ENCODE peak calls at places on chromosomes 13 and 19, in six cellular contexts. H is K562, C is GM12878, U is IMR-90, D is A549, B is HepG2. L is an unnamed sample.

GRCh38 chr13:33639158-33639557 is 178.8 kb upstream of the RFC3 start:
- DNase-seq in B (peak), C (no peak), D (peak), U (peak), H (no peak), L (no peak)

GRCh38 chr19:28313633-28314032 is 899.3 kb downstream of the UQCRFS1 start:
- DNase-seq in B (no peak), D (no peak), H (no peak), U (peak), C (no peak), L (no peak)

GRCh38 chr19:31470229-31470939 is 121.1 kb upstream of the TSHZ3 start:
- DNase-seq in D (no peak), B (no peak), C (no peak), H (no peak), U (no peak), L (no peak)

GRCh38 chr19:7063764-7064418 is 5.4 kb upstream of the MBD3L3 start:
- DNase-seq in D (no peak), B (no peak), H (no peak), U (no peak), C (no peak), L (no peak)

GRCh38 chr19:43739836-43740235 is 14.9 kb downstream of the SMG9 start:
- DNase-seq in H (no peak), C (no peak), D (peak), U (no peak), B (no peak), L (no peak)

GRCh38 chr13:73870970-73871935 is 263.0 kb downstream of the KLF12 start:
- DNase-seq in C (no peak), B (no peak), H (no peak), D (no peak), U (peak), L (peak)

GRCh38 chr19:18832331-18833140 is 777 bp downstream of the UPF1 start:
- DNase-seq in C (no peak), H (peak), B (peak), U (no peak), D (peak), L (peak)

GRCh38 chr19:9917322-9917721 is 19.0 kb downstream of the OLFM2 start:
- DNase-seq in D (peak), H (peak), C (no peak), B (peak), U (peak), L (peak)

GRCh38 chr13:45042539-45042938 is 53.2 kb downstream of the GPALPP1 start:
- DNase-seq in H (no peak), C (no peak), D (no peak), U (no peak), B (no peak), L (no peak)

GRCh38 chr13:112245179-112245724 is 130.9 kb upstream of the SPACA7 start:
- DNase-seq in B (no peak), C (no peak), H (no peak), U (no peak), D (no peak), L (no peak)

GRCh38 chr13:77180011-77180410 is 146.9 kb downstream of the MYCBP2 start:
- DNase-seq in D (no peak), C (no peak), B (no peak), U (no peak), H (no peak), L (no peak)

GRCh38 chr19:13838071-13838942 is 38.6 kb upstream of the NANOS3 start:
- DNase-seq in H (no peak), D (no peak), U (no peak), B (no peak), C (no peak), L (no peak)

GRCh38 chr13:44436589-44437337 is 63.1 kb downstream of the SERP2 start:
- DNase-seq in U (peak), D (peak), C (no peak), H (peak), B (peak), L (peak)

GRCh38 chr13:113209336-113209879 is at the start of gene CUL4A:
- DNase-seq in D (peak), B (peak), C (no peak), H (peak), U (peak), L (peak)

GRCh38 chr19:5285955-5286354 is 54.7 kb downstream of the PTPRS start:
- DNase-seq in D (no peak), C (no peak), H (no peak), U (no peak), B (no peak), L (no peak)

GRCh38 chr13:30119476-30119875 is 187.9 kb downstream of the KATNAL1 start:
- DNase-seq in H (no peak), B (no peak), C (no peak), D (no peak), U (peak), L (no peak)

GRCh38 chr19:58229255-58229639 is 533 bp downstream of the ZNF544 start:
- DNase-seq in D (peak), C (no peak), U (peak), H (peak), B (peak), L (no peak)
- TF ChIP-seq BHLHE40 in D (no peak), C (peak), U (no peak), H (no peak), B (no peak), L (no peak)

DNA sequence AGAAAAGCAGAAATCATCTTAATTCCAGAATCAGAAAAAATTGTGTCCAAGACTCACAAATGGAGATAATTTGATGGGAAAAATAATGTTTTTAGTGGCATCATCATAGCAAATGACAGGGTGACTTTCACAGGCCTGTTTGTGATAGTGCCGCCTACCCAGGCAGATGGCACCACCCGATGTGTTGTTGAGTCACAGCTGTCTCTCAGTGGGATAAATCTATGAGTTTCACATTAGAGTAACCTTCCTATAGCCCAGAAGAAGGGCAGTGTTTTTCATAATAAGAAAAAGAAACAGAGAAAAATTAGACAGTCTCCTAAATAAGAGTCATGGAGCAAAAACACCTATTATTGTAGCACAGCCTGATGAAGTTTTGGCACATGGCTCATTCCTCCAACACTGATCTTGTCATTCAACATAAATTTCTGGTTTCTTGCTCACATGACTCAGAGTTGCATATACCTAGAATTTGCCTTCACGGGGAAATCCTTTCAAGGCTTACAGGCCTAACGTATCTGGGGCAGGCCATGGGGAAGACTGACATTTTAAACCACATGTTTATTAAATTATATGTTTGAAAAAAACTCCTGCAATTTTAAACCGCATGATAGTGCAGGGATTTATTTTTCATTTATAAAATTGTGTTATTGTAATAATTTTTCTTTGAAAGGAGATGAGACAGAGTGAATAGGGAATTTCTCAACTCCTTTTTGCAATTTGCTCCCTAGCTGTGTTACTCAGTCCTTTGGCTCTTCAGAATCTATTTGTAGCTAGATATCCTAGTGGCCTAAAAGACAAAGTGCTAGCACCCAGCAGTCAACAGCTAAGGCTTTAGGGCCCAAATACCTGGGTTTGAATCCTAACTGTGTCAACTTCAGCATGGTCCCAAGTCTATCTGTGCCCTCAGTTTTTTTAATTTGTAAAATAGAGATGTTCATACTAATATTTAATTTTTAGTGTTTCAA is 393.7 kb downstream of the NDFIP2 start:
- DNase-seq in B (no peak), U (peak), H (no peak), C (no peak), D (no peak), L (no peak)
- TF ChIP-seq BHLHE40 in B (no peak), U (no peak), H (no peak), C (no peak), D (no peak), L (no peak)

GRCh38 chr19:16324064-16324383 is 602 bp upstream of the KLF2 start:
- DNase-seq in D (no peak), B (no peak), C (no peak), U (no peak), H (no peak), L (no peak)

GRCh38 chr19:16324384-16325160 is at the start of gene KLF2:
- DNase-seq in U (peak), H (peak), C (no peak), B (peak), D (peak), L (peak)

GRCh38 chr19:16326401-16327130 is 1.9 kb downstream of the KLF2 start:
- DNase-seq in D (no peak), U (no peak), H (no peak), B (no peak), C (no peak), L (no peak)

GRCh38 chr19:16325671-16326400 is 1.2 kb downstream of the KLF2 start:
- DNase-seq in U (no peak), D (peak), C (no peak), H (no peak), B (no peak), L (no peak)

DNA sequence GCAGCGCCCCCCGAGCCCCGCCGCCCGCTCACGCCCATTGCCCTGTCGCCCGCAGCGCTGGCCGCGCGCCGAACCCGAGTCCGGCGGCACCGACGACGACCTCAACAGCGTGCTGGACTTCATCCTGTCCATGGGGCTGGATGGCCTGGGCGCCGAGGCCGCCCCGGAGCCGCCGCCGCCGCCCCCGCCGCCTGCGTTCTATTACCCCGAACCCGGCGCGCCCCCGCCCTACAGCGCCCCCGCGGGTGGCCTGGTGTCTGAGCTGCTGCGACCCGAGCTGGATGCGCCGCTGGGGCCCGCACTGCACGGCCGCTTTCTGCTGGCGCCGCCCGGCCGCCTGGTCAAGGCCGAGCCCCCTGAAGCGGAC is 518 bp downstream of the KLF2 start:
- DNase-seq in U (no peak), C (no peak), D (peak), B (no peak), H (peak), L (peak)
- TF ChIP-seq BHLHE40 in U (no peak), C (no peak), D (no peak), B (no peak), H (no peak), L (no peak)

DNA sequence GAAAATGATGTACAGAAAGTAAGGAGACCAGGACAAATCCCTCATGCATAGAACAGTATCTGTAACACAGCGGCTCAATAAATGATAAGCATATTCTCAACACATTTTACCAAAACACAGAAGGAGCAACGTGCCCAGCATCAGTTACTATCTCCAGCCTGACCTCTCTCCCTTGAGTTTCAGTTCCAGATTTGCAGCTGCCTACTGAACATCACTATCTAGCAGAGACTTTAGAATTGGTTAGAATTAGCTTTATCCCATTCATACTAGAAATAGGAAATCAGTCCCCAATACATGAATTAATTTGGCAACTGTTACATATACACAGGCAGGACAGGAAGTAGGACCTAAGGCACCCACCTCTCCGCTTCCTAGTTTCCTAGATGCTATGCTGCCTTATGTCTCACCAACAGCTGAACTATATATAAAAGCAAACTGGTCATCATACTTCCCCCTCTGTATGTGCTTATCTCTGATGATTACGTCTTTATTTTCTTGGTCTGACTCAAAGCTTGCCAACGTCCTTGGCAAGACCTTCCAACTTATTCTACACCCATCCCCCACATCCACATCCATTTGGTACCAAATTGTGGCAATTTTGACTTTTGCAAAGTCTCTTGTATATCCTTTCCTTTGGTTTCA is 61.1 kb downstream of the SACS start:
- DNase-seq in B (no peak), C (no peak), U (peak), D (no peak), H (no peak), L (no peak)
- TF ChIP-seq BHLHE40 in B (no peak), C (no peak), U (no peak), D (no peak), H (no peak), L (no peak)

GRCh38 chr19:17359905-17360800 is 17.0 kb downstream of the PLVAP start:
- DNase-seq in U (no peak), B (no peak), H (no peak), C (no peak), D (no peak), L (no peak)

GRCh38 chr19:17357078-17357666 is 19.8 kb downstream of the GTPBP3 start:
- DNase-seq in D (no peak), C (no peak), B (no peak), U (no peak), H (no peak), L (no peak)

GRCh38 chr19:17357724-17358123 is 19.4 kb downstream of the PLVAP start:
- DNase-seq in U (no peak), D (no peak), B (no peak), H (no peak), C (no peak), L (no peak)

GRCh38 chr19:17353386-17353785 is 16.0 kb downstream of the GTPBP3 start:
- DNase-seq in B (no peak), C (no peak), D (no peak), H (no peak), U (no peak), L (no peak)

DNA sequence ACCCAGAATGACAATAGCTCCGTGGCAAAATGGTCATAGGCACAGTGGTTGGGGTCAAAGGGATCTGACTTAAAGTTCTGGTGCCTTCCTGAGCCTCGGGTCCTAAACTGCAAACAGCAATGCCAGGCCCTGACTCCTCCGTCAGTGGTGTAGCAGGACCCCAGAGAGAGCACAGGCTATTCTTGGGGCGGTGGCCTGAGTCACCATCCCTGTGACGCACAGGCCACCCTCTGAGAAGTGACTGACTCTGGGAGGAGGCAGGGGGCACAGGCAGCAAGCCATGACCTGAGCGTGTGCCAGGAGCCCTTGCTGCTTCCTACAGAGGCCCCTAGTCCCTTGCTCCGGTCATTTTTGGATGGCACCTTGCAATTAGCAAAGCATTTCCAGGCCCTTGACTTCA is 18.7 kb downstream of the PLVAP start:
- DNase-seq in U (no peak), D (peak), B (no peak), C (no peak), H (no peak), L (no peak)
- TF ChIP-seq BHLHE40 in U (no peak), D (no peak), B (no peak), C (no peak), H (no peak), L (no peak)

GRCh38 chr19:1064661-1065605 is 2.0 kb upstream of the ARHGAP45 start:
- DNase-seq in C (no peak), H (no peak), U (peak), B (no peak), D (peak), L (no peak)
- TF ChIP-seq BHLHE40 in C (peak), H (no peak), U (no peak), B (no peak), D (no peak), L (no peak)

GRCh38 chr19:41569481-41570150 is 6.3 kb upstream of the CEACAM21 start:
- DNase-seq in B (no peak), C (no peak), H (no peak), D (no peak), U (no peak), L (no peak)

GRCh38 chr19:41565384-41565730 is 10.6 kb upstream of the CEACAM21 start:
- DNase-seq in C (no peak), D (no peak), B (no peak), H (no peak), U (no peak), L (no peak)

GRCh38 chr19:41570179-41570578 is 5.8 kb upstream of the CEACAM21 start:
- DNase-seq in C (no peak), B (no peak), U (no peak), D (no peak), H (no peak), L (no peak)

GRCh38 chr19:41575998-41576397 is at the start of gene CEACAM21:
- DNase-seq in C (no peak), U (no peak), B (no peak), D (no peak), H (no peak), L (no peak)

DNA sequence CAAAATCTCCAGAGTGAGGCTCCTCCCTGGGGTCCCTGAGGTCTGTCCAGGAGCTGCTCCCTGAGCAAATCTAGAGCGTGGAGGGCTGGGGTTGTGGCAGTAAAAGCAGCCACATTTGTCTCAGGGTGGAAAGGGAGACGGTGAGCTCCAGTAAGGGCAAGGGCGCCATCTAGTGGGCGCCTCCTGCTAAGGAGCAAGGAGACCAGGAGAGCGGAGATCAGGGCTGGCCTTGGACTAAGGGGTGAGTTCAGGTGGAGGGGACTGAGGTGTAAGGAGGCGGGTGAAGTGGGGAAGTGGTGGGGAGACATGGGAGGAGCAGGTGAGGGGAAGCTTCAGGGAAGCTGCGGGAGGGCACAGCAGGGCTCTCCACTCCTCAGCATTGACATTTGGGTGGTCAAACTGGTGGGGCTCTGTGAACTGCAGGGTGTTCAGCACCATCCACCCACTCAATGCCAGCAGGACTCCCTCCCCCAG is 5.3 kb upstream of the CEACAM21 start:
- DNase-seq in C (no peak), D (peak), H (peak), B (peak), U (peak), L (peak)
- TF ChIP-seq BHLHE40 in C (no peak), D (no peak), H (no peak), B (no peak), U (no peak), L (no peak)

GRCh38 chr13:46178821-46179220 is 3.2 kb downstream of the LCP1 start:
- DNase-seq in C (no peak), H (no peak), B (no peak), U (no peak), D (no peak), L (no peak)

GRCh38 chr13:46180393-46180792 is 1.6 kb downstream of the LCP1 start:
- DNase-seq in H (no peak), D (no peak), B (no peak), U (no peak), C (no peak), L (no peak)

GRCh38 chr13:46178143-46178542 is 3.8 kb downstream of the LCP1 start:
- DNase-seq in U (no peak), C (no peak), H (no peak), B (no peak), D (no peak), L (no peak)

GRCh38 chr13:46181799-46182490 is at the start of gene LCP1:
- DNase-seq in B (no peak), U (no peak), C (peak), H (peak), D (no peak), L (no peak)

DNA sequence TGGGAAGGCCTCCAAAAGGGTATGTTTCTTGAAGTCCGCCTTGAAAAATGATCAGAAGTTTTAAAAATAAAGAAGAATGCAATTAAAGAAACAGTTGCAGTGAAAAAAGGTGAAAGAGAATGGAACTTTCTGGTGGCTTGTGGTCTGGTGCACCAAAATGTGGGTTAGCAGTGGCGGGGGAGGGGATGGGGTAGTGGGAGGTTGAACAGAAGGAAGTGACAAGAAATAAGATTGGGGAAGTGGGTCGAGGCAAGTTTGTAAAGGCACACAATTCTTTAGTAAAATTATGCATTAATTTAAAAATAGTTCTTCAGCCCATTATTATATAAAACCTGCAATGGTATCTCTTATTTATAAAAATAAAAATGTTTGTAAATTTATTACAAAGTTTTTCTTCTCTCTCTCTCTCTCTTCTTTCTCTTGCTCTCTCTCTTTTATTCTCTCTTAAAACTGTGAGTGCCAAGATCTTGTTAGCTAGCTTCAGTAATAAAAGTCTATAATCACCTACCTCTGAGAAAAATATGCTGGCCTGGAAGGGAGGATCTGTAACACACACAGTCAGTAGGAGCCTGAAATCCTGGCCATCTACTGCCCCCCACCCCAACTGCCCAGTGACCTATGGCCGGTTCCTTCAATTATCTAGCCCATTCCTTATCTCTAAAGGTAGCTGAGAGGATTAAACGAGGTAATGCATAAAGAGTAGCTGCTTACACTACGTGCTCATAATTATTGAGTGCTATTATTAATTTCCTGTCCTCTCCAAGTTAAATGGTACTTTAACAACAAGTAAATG is 2.2 kb downstream of the LCP1 start:
- DNase-seq in C (no peak), H (peak), D (no peak), U (no peak), B (no peak), L (no peak)
- TF ChIP-seq BHLHE40 in C (no peak), H (no peak), D (no peak), U (no peak), B (no peak), L (no peak)

GRCh38 chr13:28631792-28632191 is 27.1 kb upstream of the POMP start:
- DNase-seq in H (no peak), U (peak), D (no peak), B (no peak), C (no peak), L (no peak)
- TF ChIP-seq BHLHE40 in H (no peak), U (no peak), D (no peak), B (no peak), C (no peak), L (no peak)

GRCh38 chr19:16170134-16170533 is 3.2 kb downstream of the CIB3 start:
- DNase-seq in D (no peak), H (no peak), C (no peak), U (no peak), B (no peak), L (no peak)
- TF ChIP-seq BHLHE40 in D (no peak), H (no peak), C (no peak), U (no peak), B (no peak), L (no peak)